ENCODE peak calls at places on chromosomes 12 and 14, in four cellular contexts. A is neural crest cell; M is fibroblast of lung; G is activated CD8-positive, alpha-beta T cell treated with anti-CD3 and anti-CD28 coated beads for 36 hours. W is an unnamed sample.

GRCh38 chr12:2644678-2645405 is 149.9 kb upstream of the FKBP4 start:
- DNase-seq in A (no peak), M (no peak), G (no peak), W (no peak)

GRCh38 chr12:122793685-122794106 is 19.3 kb downstream of the CCDC62 start:
- DNase-seq in A (peak), M (peak), G (peak), W (no peak)

GRCh38 chr14:50045039-50045711 is 71.2 kb downstream of the VCPKMT start:
- DNase-seq in A (no peak), M (peak), G (peak), W (peak)

GRCh38 chr14:104341532-104342434 is 203.4 kb downstream of the KIF26A start:
- DNase-seq in A (peak), M (no peak), G (peak), W (no peak)

GRCh38 chr14:96090441-96091148 is 51.4 kb downstream of the C14orf132 start:
- DNase-seq in A (no peak), M (peak), G (no peak), W (no peak)

GRCh38 chr12:52210925-52211650 is 19.3 kb upstream of the KRT80 start:
- DNase-seq in A (no peak), M (no peak), G (no peak), W (no peak)

GRCh38 chr14:64501326-64502171 is 2.1 kb downstream of the ZBTB25 start:
- DNase-seq in A (no peak), M (peak), G (no peak), W (no peak)

GRCh38 chr14:61607570-61608244 is 87.6 kb upstream of the HIF1A start:
- DNase-seq in A (peak), M (no peak), G (peak), W (no peak)

GRCh38 chr14:60724080-60724618 is at the start of gene SIX4:
- DNase-seq in A (peak), M (peak), G (peak), W (peak)

GRCh38 chr14:24630872-24631477 is 3.0 kb downstream of the GZMB start:
- DNase-seq in A (no peak), M (peak), G (no peak), W (no peak)

GRCh38 chr14:50069325-50069724 is 47.0 kb downstream of the VCPKMT start:
- DNase-seq in A (no peak), M (no peak), G (no peak), W (no peak)

GRCh38 chr12:22856120-22856699 is 231.2 kb downstream of the ETNK1 start:
- DNase-seq in A (no peak), M (peak), G (no peak), W (no peak)

GRCh38 chr14:64502476-64503183 is 1.0 kb downstream of the ZBTB25 start:
- DNase-seq in A (no peak), M (peak), G (peak), W (no peak)

GRCh38 chr12:15336772-15337553 is 14.7 kb downstream of the PTPRO start:
- DNase-seq in A (no peak), M (peak), G (no peak), W (peak)

GRCh38 chr12:65663097-65663496 is 161.2 kb upstream of the HMGA2 start:
- DNase-seq in A (no peak), M (no peak), G (no peak), W (no peak)

GRCh38 chr12:69688496-69689427 is 10.3 kb downstream of the BEST3 start:
- DNase-seq in A (peak), M (peak), G (peak), W (peak)

GRCh38 chr14:103349982-103350381 is 15.9 kb downstream of the EIF5 start:
- DNase-seq in A (no peak), M (no peak), G (no peak), W (no peak)

GRCh38 chr12:7433276-7433822 is 10.6 kb downstream of the CD163L1 start:
- DNase-seq in A (no peak), M (peak), G (no peak), W (no peak)

GRCh38 chr12:130879781-130880389 is 8.0 kb downstream of the RAN start:
- DNase-seq in A (no peak), M (no peak), G (peak), W (no peak)

GRCh38 chr12:53589423-53589822 is 36.8 kb downstream of the ATF7 start:
- DNase-seq in A (no peak), M (no peak), G (no peak), W (no peak)

GRCh38 chr14:38125484-38125912 is 82.2 kb upstream of the SSTR1 start:
- DNase-seq in A (no peak), M (no peak), G (no peak), W (no peak)

GRCh38 chr12:71900091-71900490 is 38.6 kb upstream of the TPH2 start:
- DNase-seq in A (no peak), M (peak), G (no peak), W (no peak)

GRCh38 chr14:101078892-101079221 is 175.3 kb upstream of the RTL1 start:
- DNase-seq in A (no peak), M (no peak), G (no peak), W (no peak)

GRCh38 chr14:38297681-38298080 is 41.8 kb upstream of the CLEC14A start:
- DNase-seq in A (no peak), M (peak), G (no peak), W (no peak)

GRCh38 chr14:61477845-61478438 is 156.6 kb downstream of the PRKCH start:
- DNase-seq in A (no peak), M (peak), G (peak), W (no peak)

GRCh38 chr14:30257946-30258661 is 300.9 kb upstream of the G2E3 start:
- DNase-seq in A (no peak), M (no peak), G (no peak), W (no peak)

GRCh38 chr14:33774866-33775519 is 175.9 kb downstream of the EGLN3 start:
- DNase-seq in A (no peak), M (peak), G (no peak), W (no peak)

GRCh38 chr12:753401-754237 is 1.2 kb downstream of the WNK1 start:
- DNase-seq in A (peak), M (peak), G (peak), W (no peak)

GRCh38 chr12:27705263-27705662 is 5.4 kb upstream of the MRPS35 start:
- DNase-seq in A (no peak), M (no peak), G (no peak), W (no peak)

GRCh38 chr12:109730306-109731145 is 16.9 kb downstream of the FAM222A start:
- DNase-seq in A (no peak), M (no peak), G (no peak), W (no peak)

GRCh38 chr12:38921025-38921677 is 15.8 kb upstream of the CPNE8 start:
- DNase-seq in A (peak), M (no peak), G (peak), W (no peak)

GRCh38 chr12:22656376-22656775 is 31.4 kb downstream of the ETNK1 start:
- DNase-seq in A (no peak), M (no peak), G (no peak), W (no peak)

GRCh38 chr12:92039048-92039447 is 106.6 kb downstream of the BTG1 start:
- DNase-seq in A (no peak), M (no peak), G (no peak), W (no peak)

GRCh38 chr12:103751171-103751570 is 89.9 kb downstream of the NT5DC3 start:
- DNase-seq in A (no peak), M (no peak), G (peak), W (no peak)

GRCh38 chr12:106348411-106348810 is 9.1 kb upstream of the POLR3B start:
- DNase-seq in A (no peak), M (no peak), G (no peak), W (no peak)

GRCh38 chr12:123233505-123234299 is 466 bp downstream of the MTRFR start:
- DNase-seq in A (no peak), M (no peak), G (peak), W (no peak)

GRCh38 chr14:101246894-101247853 is 314.1 kb upstream of the DIO3 start:
- DNase-seq in A (no peak), M (no peak), G (no peak), W (no peak)

GRCh38 chr14:80315681-80316080 is 104.4 kb upstream of the DIO2 start:
- DNase-seq in A (no peak), M (no peak), G (no peak), W (no peak)

GRCh38 chr12:22743700-22744099 is 118.7 kb downstream of the ETNK1 start:
- DNase-seq in A (no peak), M (peak), G (no peak), W (no peak)

GRCh38 chr12:128120035-128120434 is 146.9 kb upstream of the TMEM132C start:
- DNase-seq in A (no peak), M (no peak), G (no peak), W (no peak)

DNA sequence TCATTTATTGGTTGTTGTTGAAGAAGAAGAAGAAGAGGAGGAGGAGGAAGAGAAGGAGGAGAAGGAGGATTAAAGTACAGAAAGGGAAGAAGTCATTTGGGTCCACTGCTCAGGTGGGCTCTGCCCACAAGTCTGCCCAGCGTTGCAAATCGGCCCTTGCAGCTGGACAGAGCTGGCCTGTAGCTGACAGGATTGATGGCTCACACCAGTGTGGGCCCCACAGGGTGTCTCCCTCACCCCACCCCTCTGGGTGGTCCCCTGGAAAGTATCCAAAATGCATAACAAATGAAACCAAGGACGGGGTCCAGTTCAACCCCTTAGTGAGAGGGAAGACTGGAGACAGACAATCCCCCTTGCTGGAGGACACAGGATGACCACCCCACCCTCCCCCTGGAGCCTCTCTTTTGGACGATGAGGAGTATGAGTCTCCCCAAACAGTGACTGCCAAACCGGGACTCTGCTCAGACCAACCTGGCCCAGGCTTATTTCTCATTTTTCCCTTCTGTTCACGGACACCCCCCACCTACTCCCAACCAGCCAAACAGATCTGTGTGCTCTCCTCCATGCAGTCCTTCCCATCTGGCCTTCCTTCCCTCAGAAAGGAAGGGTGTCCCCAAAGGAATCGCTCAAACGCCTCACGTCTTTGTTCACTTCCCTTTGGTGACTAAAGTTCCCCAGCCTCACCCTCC is 17.7 kb downstream of the DPF3 start:
- DNase-seq in A (no peak), M (no peak), G (no peak), W (no peak)
- TF ChIP-seq CTCF in A (no peak), M (no peak), G (no peak), W (no peak)

DNA sequence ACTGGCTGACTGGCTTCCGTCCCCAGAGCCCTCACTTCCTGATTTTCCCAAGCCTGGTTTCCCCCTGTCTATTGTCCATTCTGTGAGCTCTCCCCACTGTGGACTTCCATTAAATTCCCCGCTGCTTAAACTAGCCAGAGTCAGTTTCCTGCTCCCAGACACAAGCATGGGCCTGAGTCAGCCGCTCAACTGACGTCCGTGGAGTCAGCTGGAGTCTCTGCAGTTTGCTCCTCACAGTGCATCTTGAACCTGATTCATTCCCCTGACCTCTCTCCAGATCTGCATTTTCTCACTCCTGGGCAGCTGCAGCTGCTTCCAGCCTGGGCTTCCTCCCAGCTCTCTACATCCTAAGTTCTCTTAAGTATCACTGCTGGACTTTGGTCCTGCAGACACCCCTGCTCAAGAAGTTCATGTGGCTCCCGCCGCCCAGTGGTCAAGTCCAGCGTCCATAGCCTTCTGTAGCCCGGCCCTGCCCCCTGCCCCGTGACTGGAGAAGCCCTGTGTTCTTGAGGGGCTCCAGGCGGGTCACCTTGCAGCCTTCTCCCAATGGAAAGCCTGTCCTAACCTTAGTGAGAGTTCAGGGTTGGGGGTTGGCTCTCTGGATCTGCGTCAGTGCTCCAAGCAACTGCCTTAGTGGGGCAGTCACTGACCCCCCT is 20.0 kb downstream of the NFKBIA start:
- DNase-seq in A (no peak), M (peak), G (no peak), W (peak)
- TF ChIP-seq CTCF in A (no peak), M (peak), G (no peak), W (no peak)

GRCh38 chr14:51512321-51512720 is 139.4 kb upstream of the FRMD6 start:
- DNase-seq in A (no peak), M (no peak), G (no peak), W (no peak)
- TF ChIP-seq CTCF in A (no peak), M (no peak), G (no peak), W (no peak)

DNA sequence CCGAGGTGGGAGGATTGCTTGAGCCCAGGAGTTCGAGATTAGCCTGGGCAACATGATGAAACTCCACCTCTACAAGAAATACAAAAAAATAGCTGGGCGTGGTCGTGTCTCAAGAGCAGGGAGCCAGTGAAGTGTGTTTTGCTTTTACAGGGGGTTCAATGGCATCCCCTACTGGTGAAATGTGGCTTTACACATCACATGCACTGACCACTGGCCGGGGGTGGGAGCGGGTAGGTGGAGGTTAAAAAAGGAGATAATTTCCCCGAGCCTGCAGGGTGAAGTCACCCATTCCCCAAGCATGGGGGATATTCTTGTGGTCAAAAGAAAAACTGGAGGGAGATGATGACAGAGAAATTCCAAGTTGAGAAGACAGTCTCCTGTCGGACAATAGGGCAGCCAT is 63.6 kb upstream of the PWP1 start:
- DNase-seq in A (peak), M (no peak), G (peak), W (no peak)
- TF ChIP-seq CTCF in A (peak), M (peak), G (peak), W (peak)

GRCh38 chr12:11227373-11227772 is 40.6 kb upstream of the TAS2R42 start:
- DNase-seq in A (no peak), M (no peak), G (no peak), W (no peak)

GRCh38 chr12:11228268-11228879 is 41.1 kb downstream of the PRB3 start:
- DNase-seq in A (peak), M (peak), G (peak), W (no peak)
- TF ChIP-seq CTCF in A (peak), M (peak), G (peak), W (peak)

DNA sequence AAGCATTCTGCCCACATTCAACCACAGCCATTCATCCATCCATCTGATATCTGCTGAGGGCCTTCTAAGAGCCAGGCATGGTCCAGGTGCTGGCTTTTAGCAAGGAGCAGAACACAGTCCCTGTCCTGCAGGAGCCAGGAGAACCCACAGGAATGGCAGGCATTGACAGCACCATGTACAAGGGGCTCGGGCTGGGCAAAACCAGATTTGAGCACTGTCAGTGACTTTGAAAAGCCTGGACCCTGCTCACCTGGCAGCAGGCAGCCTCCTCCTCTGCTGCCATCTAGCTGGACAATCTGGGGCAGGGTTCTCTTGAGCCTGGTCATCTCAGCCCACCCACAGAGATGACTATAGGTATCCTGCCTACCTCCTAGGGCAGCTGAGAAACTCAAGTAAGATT is 136.9 kb downstream of the ZFP36L1 start:
- DNase-seq in A (no peak), M (no peak), G (no peak), W (no peak)
- TF ChIP-seq CTCF in A (no peak), M (no peak), G (no peak), W (peak)